ENCODE peak calls at places on chromosomes 5 and 9, in eight cellular contexts. R is nephron progenitor cell, N is fibroblast of mammary gland, O is uterus, Z is PC-9, J is bronchial epithelial cell, E is dorsolateral prefrontal cortex, L is natural killer cell. D is an unnamed sample.

GRCh38 chr5:172002310-172002709 is 4.1 kb downstream of the FBXW11 start:
- DNase-seq in R (no peak), Z (no peak), O (no peak), L (no peak), N (peak; percentile 37), E (no peak), J (peak; percentile 49), D (peak; percentile 38)

GRCh38 chr5:1538276-1538675 is 14.5 kb upstream of the LPCAT1 start:
- DNase-seq in O (peak; percentile 9), J (no peak), R (no peak), Z (no peak), N (no peak), E (no peak), L (no peak), D (no peak)

GRCh38 chr9:96379461-96379860 is 4.0 kb downstream of the SLC35D2 start:
- DNase-seq in J (no peak), N (no peak), Z (no peak), R (no peak), E (no peak), L (no peak), O (no peak), D (no peak)

GRCh38 chr5:179406031-179406681 is 60.9 kb upstream of the ADAMTS2 start:
- DNase-seq in L (no peak), N (peak; percentile 33), R (no peak), E (no peak), O (peak; percentile 25), J (no peak), Z (no peak), D (peak; percentile 21)

GRCh38 chr9:128921881-128922763 is 1.3 kb downstream of the PHYHD1 start:
- DNase-seq in E (no peak), J (no peak), L (peak; percentile 39), O (peak; percentile 72), N (peak; percentile 54), Z (no peak), R (peak; percentile 69), D (no peak)

GRCh38 chr9:108163321-108164005 is 673.9 kb upstream of the KLF4 start:
- DNase-seq in O (no peak), L (no peak), Z (no peak), N (peak; percentile 76), R (no peak), J (peak; percentile 48), E (no peak), D (no peak)

GRCh38 chr5:171418982-171419662 is at the start of gene FGF18:
- DNase-seq in Z (peak; percentile 69), J (no peak), N (peak; percentile 56), E (no peak), R (peak; percentile 77), L (peak; percentile 26), O (no peak), D (peak; percentile 78)

GRCh38 chr5:26388946-26389345 is 649.4 kb downstream of the CDH9 start:
- DNase-seq in Z (no peak), E (no peak), R (no peak), L (no peak), J (peak; percentile 6), O (no peak), N (peak; percentile 8), D (no peak)

GRCh38 chr5:6197427-6197826 is 180.9 kb downstream of the MED10 start:
- DNase-seq in N (no peak), L (no peak), Z (no peak), E (no peak), R (no peak), J (no peak), O (no peak), D (no peak)

GRCh38 chr9:36903541-36904435 is 130.3 kb downstream of the PAX5 start:
- DNase-seq in O (no peak), R (no peak), N (peak; percentile 71), Z (peak; percentile 76), J (peak; percentile 55), L (no peak), E (no peak), D (no peak)

GRCh38 chr9:87878930-87879603 is 3.6 kb upstream of the SPATA31E1 start:
- DNase-seq in N (peak; percentile 89), Z (no peak), J (peak; percentile 77), E (no peak), R (no peak), L (no peak), O (no peak), D (no peak)

GRCh38 chr5:107005161-107005560 is 665.6 kb downstream of the EFNA5 start:
- DNase-seq in N (no peak), Z (no peak), R (no peak), L (no peak), O (no peak), E (no peak), J (no peak), D (no peak)

GRCh38 chr9:76628155-76628554 is 136.1 kb upstream of the PCA3 start:
- DNase-seq in J (no peak), R (no peak), L (no peak), N (no peak), Z (no peak), E (no peak), O (no peak), D (no peak)

GRCh38 chr5:129664336-129664937 is 83.5 kb upstream of the MINAR2 start:
- DNase-seq in E (no peak), Z (peak; percentile 19), O (peak; percentile 30), J (peak; percentile 59), N (peak; percentile 65), R (peak; percentile 51), L (no peak), D (peak; percentile 10)

GRCh38 chr9:92648447-92649406 is 21.2 kb downstream of the IPPK start:
- DNase-seq in L (no peak), J (no peak), Z (no peak), N (no peak), E (no peak), O (peak; percentile 13), R (no peak), D (no peak)
- TF ChIP-seq CTCF in L (no peak), J (no peak), Z (no peak), N (no peak), E (no peak), O (no peak), R (no peak), D (no peak)

GRCh38 chr5:65072836-65073620 is 304.3 kb downstream of the CWC27 start:
- DNase-seq in Z (no peak), N (peak; percentile 18), L (no peak), R (no peak), O (peak; percentile 66), E (no peak), J (no peak), D (no peak)

GRCh38 chr5:65075623-65076250 is 307.0 kb downstream of the CWC27 start:
- DNase-seq in E (no peak), L (no peak), J (no peak), O (peak; percentile 14), R (no peak), Z (no peak), N (no peak), D (no peak)

GRCh38 chr5:65078331-65078730 is 309.6 kb downstream of the CWC27 start:
- DNase-seq in N (no peak), R (no peak), E (no peak), J (no peak), Z (no peak), O (no peak), L (no peak), D (no peak)

GRCh38 chr5:65077653-65078052 is 308.9 kb downstream of the CWC27 start:
- DNase-seq in L (no peak), J (no peak), R (no peak), E (no peak), N (no peak), Z (no peak), O (no peak), D (no peak)

GRCh38 chr5:65076251-65076869 is 307.6 kb downstream of the CWC27 start:
- DNase-seq in E (no peak), N (peak; percentile 82), O (peak; percentile 75), R (no peak), J (peak; percentile 56), L (no peak), Z (peak; percentile 12), D (peak; percentile 41)
- TF ChIP-seq CTCF in E (no peak), N (peak; percentile 39), O (no peak), R (no peak), J (peak; percentile 8), L (peak; percentile 18), Z (peak; percentile 43), D (no peak)

DNA sequence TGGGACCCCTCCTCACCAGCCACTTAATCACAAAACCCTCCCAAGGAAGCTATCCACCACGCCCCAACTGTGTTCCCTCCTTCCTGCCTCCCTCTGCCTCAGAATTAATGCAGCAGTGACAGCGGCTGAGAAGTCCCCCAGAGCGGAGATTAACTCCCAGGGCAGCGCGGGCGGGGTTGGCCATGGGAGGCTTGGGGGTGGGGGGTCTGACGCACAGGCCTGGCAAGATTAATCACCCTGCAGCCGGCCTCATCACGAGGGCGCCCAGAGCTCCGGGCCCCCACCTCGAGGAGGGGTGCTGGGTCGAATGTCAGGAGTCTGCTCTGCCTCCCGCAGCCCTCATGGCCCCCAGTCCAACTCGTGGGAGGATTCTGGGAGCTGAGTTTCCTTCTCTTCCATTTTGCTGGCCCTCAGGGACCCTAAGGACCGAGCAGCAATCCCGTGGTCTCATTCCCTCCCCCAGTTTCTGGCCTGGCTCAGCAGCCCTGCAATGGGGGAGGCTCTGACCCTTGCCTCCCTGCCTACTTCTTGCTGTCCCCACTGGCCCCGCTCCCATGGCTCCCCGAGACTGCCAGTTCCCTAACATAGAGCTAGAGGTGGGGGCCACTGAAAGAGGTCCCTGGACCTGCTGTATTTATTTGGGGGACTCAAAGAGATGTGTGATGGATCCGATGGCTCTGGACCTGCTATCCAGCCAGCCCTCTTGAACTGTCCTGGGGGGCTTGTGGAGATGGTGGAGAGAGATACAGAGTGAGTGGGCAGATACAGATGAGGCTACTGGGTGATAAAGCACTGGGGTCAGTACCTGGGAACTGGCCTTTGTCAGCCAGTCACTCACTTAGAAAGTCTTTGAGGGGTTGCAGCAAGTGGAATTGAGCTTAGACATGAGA is 42.5 kb downstream of the CXXC5 start:
- DNase-seq in L (no peak), O (peak; percentile 67), R (peak; percentile 83), J (no peak), Z (no peak), E (no peak), N (peak; percentile 80), D (no peak)
- TF ChIP-seq CTCF in L (peak; percentile 4), O (no peak), R (no peak), J (no peak), Z (no peak), E (no peak), N (no peak), D (no peak)

DNA sequence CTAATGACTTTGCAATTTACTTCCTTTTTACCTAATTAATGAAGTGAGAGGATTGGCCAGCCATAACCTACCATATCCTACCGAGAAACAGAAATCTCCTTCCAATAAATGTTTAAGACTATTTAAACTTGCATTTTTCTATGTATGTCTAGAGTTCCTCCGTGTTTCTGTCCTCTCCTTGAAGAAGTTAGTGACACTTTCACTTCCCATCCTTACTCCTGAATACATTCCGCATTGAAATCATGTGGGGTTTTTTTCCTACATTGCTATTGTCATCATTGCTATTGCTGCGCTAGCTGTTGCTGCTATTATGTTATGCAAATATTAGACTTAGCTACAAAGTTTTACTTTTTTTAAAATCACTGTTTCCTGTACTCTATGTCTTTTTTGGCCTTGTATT is 83.4 kb upstream of the NEK6 start:
- DNase-seq in L (no peak), R (no peak), E (no peak), O (no peak), Z (no peak), N (no peak), J (no peak), D (no peak)
- TF ChIP-seq CTCF in L (no peak), R (no peak), E (no peak), O (no peak), Z (no peak), N (no peak), J (no peak), D (no peak)

GRCh38 chr5:140169410-140169809 is 5.6 kb upstream of the CYSTM1 start:
- DNase-seq in Z (no peak), R (no peak), N (peak; percentile 38), J (no peak), E (no peak), O (no peak), L (no peak), D (no peak)
- TF ChIP-seq CTCF in Z (no peak), R (no peak), N (peak; percentile 11), J (no peak), E (no peak), O (no peak), L (no peak), D (no peak)